ENCODE peak calls at places on chromosomes 5 and 9, in seven cellular contexts. V, S, T, K, B, I and D are unnamed samples.

GRCh38 chr5:117318528-117318927 is 743.9 kb upstream of the SEMA6A start:
- DNase-seq in B (peak), V (no peak), K (no peak), I (no peak), S (no peak), T (no peak), D (no peak)

GRCh38 chr9:84339951-84340350 is 607 bp downstream of the SLC28A3 start:
- DNase-seq in T (no peak), S (no peak), B (peak), I (no peak), V (no peak), K (no peak), D (no peak)

GRCh38 chr5:159017787-159018186 is 81.9 kb downstream of the EBF1 start:
- DNase-seq in I (peak), V (no peak), T (no peak), B (no peak), S (no peak), K (no peak), D (no peak)

GRCh38 chr5:150503977-150504620 is 3.8 kb upstream of the NDST1 start:
- DNase-seq in K (no peak), I (peak), T (no peak), V (peak), S (no peak), B (no peak), D (no peak)

GRCh38 chr9:72552356-72552755 is 30.9 kb downstream of the TMC1 start:
- DNase-seq in I (no peak), V (no peak), T (no peak), B (no peak), K (no peak), S (no peak), D (no peak)

GRCh38 chr9:125370786-125371185 is 109.2 kb downstream of the GAPVD1 start:
- DNase-seq in S (no peak), K (no peak), V (no peak), I (no peak), B (no peak), T (no peak), D (no peak)

GRCh38 chr9:12819436-12820185 is 44.8 kb downstream of the LURAP1L start:
- DNase-seq in K (no peak), S (peak), V (no peak), T (no peak), B (peak), I (no peak), D (peak)

GRCh38 chr5:139271201-139272027 is 22.1 kb upstream of the MATR3 start:
- DNase-seq in T (no peak), B (no peak), V (no peak), S (no peak), I (no peak), K (no peak), D (no peak)

GRCh38 chr5:73121109-73121443 is 701 bp downstream of the TMEM171 start:
- DNase-seq in S (no peak), K (no peak), T (no peak), V (no peak), B (no peak), I (no peak), D (no peak)

GRCh38 chr9:89739531-89740315 is 134.9 kb downstream of the GADD45G start:
- DNase-seq in B (peak), V (no peak), S (peak), K (no peak), I (no peak), T (no peak), D (no peak)

GRCh38 chr5:106393276-106393675 is 1277.5 kb downstream of the EFNA5 start:
- DNase-seq in T (no peak), I (no peak), K (no peak), B (no peak), V (no peak), S (no peak), D (no peak)

GRCh38 chr5:181170237-181170830 is 22.9 kb downstream of the OR2V2 start:
- DNase-seq in B (no peak), I (peak), K (no peak), V (no peak), S (no peak), T (no peak), D (no peak)

GRCh38 chr5:134026521-134027202 is 21.9 kb upstream of the VDAC1 start:
- DNase-seq in V (no peak), I (peak), S (peak), T (peak), K (peak), B (peak), D (peak)

GRCh38 chr5:150616024-150616470 is 24.4 kb upstream of the SYNPO start:
- DNase-seq in T (no peak), V (no peak), K (no peak), S (no peak), B (no peak), I (peak), D (no peak)

GRCh38 chr9:121498487-121499176 is 1.0 kb downstream of the GGTA1 start:
- DNase-seq in I (peak), S (no peak), T (no peak), K (no peak), V (no peak), B (no peak), D (no peak)

GRCh38 chr9:91156451-91157234 is 205.1 kb downstream of the AUH start:
- DNase-seq in T (no peak), V (peak), I (no peak), B (no peak), S (no peak), K (no peak), D (no peak)

GRCh38 chr5:53071298-53071697 is 38.3 kb downstream of the MOCS2 start:
- DNase-seq in S (no peak), T (no peak), K (no peak), V (no peak), B (no peak), I (no peak), D (no peak)

GRCh38 chr9:32554107-32554506 is 1.7 kb upstream of the TOPORS start:
- DNase-seq in T (no peak), I (no peak), V (no peak), B (no peak), K (no peak), S (no peak), D (no peak)

GRCh38 chr5:94884294-94884693 is 265.8 kb downstream of the SLF1 start:
- DNase-seq in S (no peak), T (no peak), B (no peak), V (no peak), I (no peak), K (no peak), D (no peak)

GRCh38 chr9:4714266-4715016 is 26.6 kb downstream of the AK3 start:
- DNase-seq in S (no peak), I (no peak), B (no peak), T (no peak), K (no peak), V (no peak), D (peak)

GRCh38 chr5:57703726-57704125 is 221.1 kb upstream of the ACTBL2 start:
- DNase-seq in S (no peak), I (no peak), T (no peak), K (no peak), B (no peak), V (no peak), D (no peak)

GRCh38 chr5:36948041-36948440 is 71.5 kb downstream of the NIPBL start:
- DNase-seq in I (no peak), B (no peak), S (no peak), K (no peak), V (no peak), T (no peak), D (no peak)

GRCh38 chr9:21993893-21994525 is at the start of gene CDKN2A:
- DNase-seq in I (peak), K (peak), T (no peak), V (no peak), S (peak), B (peak), D (no peak)

GRCh38 chr5:177440211-177440989 is 6.2 kb upstream of the PRR7 start:
- DNase-seq in K (peak), B (peak), V (no peak), T (no peak), I (no peak), S (no peak), D (no peak)

GRCh38 chr9:121720992-121721350 is 69.5 kb downstream of the DAB2IP start:
- DNase-seq in S (no peak), V (no peak), K (no peak), B (no peak), T (no peak), I (no peak), D (no peak)

GRCh38 chr9:114484854-114485443 is 20.3 kb downstream of the WHRN start:
- DNase-seq in S (peak), I (no peak), V (no peak), K (peak), B (peak), T (peak), D (peak)